ENCODE peak calls at places on chromosomes 5 and 9, in five cellular contexts. B, F, A, V and C are unnamed samples.

GRCh38 chr9:127598839-127599549 is 13.1 kb upstream of the STXBP1 start:
- DNase-seq in B (no peak), F (no peak), A (no peak), V (no peak), C (no peak)

GRCh38 chr5:42767491-42768105 is 11.0 kb downstream of the CCDC152 start:
- DNase-seq in B (no peak), F (no peak), A (no peak), V (no peak), C (no peak)

GRCh38 chr5:79931866-79932265 is 59.2 kb downstream of the MTX3 start:
- DNase-seq in B (no peak), F (no peak), A (no peak), V (no peak), C (no peak)

GRCh38 chr5:149128023-149128875 is 13.0 kb upstream of the ABLIM3 start:
- DNase-seq in B (no peak), F (no peak), A (peak; percentile 20), V (no peak), C (no peak)

GRCh38 chr5:142304013-142304701 is 20.7 kb downstream of the SPRY4 start:
- DNase-seq in B (no peak), F (no peak), A (peak; percentile 71), V (no peak), C (no peak)

GRCh38 chr5:81754621-81755020 is 3.7 kb upstream of the SSBP2 start:
- DNase-seq in B (no peak), F (no peak), A (no peak), V (no peak), C (no peak)

GRCh38 chr5:137385064-137385463 is 114.1 kb downstream of the SPOCK1 start:
- DNase-seq in B (no peak), F (no peak), A (no peak), V (no peak), C (no peak)

GRCh38 chr5:132860742-132861141 is 5.5 kb downstream of the GDF9 start:
- DNase-seq in B (no peak), F (no peak), A (no peak), V (no peak), C (no peak)

GRCh38 chr5:61082516-61083280 is 79.6 kb downstream of the SMIM15 start:
- DNase-seq in B (no peak), F (no peak), A (no peak), V (no peak), C (no peak)

GRCh38 chr9:97895695-97896332 is 26.5 kb downstream of the TRMO start:
- DNase-seq in B (no peak), F (no peak), A (no peak), V (no peak), C (no peak)

GRCh38 chr5:56862909-56863308 is 46.5 kb upstream of the SETD9 start:
- DNase-seq in B (no peak), F (no peak), A (no peak), V (no peak), C (no peak)

GRCh38 chr5:73709536-73710129 is 83.6 kb downstream of the ARHGEF28 start:
- DNase-seq in B (no peak), F (no peak), A (no peak), V (no peak), C (no peak)

GRCh38 chr5:64147849-64148441 is 17.7 kb upstream of the RNF180 start:
- DNase-seq in B (peak; percentile 71), F (peak; percentile 56), A (peak; percentile 20), V (no peak), C (peak; percentile 75)

GRCh38 chr9:108545446-108545845 is 310.3 kb downstream of the ACTL7B start:
- DNase-seq in B (no peak), F (no peak), A (no peak), V (no peak), C (no peak)

GRCh38 chr9:126398403-126399058 is 71.9 kb downstream of the MVB12B start:
- DNase-seq in B (peak; percentile 88), F (peak; percentile 87), A (peak; percentile 87), V (peak; percentile 59), C (peak; percentile 87)

GRCh38 chr9:27437652-27438373 is 86.3 kb upstream of the IFNK start:
- DNase-seq in B (no peak), F (no peak), A (no peak), V (no peak), C (no peak)

GRCh38 chr5:154653764-154654483 is 101.3 kb upstream of the LARP1 start:
- DNase-seq in B (no peak), F (no peak), A (no peak), V (no peak), C (no peak)

GRCh38 chr5:57276353-57276752 is 102.5 kb downstream of the GPBP1 start:
- DNase-seq in B (no peak), F (no peak), A (no peak), V (no peak), C (no peak)

GRCh38 chr5:177301503-177302165 is 1.9 kb downstream of the RAB24 start:
- DNase-seq in B (peak; percentile 67), F (peak; percentile 85), A (peak; percentile 86), V (no peak), C (no peak)

GRCh38 chr5:146565764-146566163 is 49.8 kb upstream of the GPR151 start:
- DNase-seq in B (peak; percentile 26), F (no peak), A (peak; percentile 29), V (no peak), C (no peak)

GRCh38 chr9:36063804-36064447 is 27.2 kb downstream of the RECK start:
- DNase-seq in B (no peak), F (no peak), A (no peak), V (no peak), C (no peak)

GRCh38 chr9:110476251-110476650 is 103.3 kb downstream of the SVEP1 start:
- DNase-seq in B (no peak), F (no peak), A (no peak), V (no peak), C (no peak)

GRCh38 chr9:70060148-70060882 is 16.7 kb downstream of the MAMDC2 start:
- DNase-seq in B (no peak), F (no peak), A (no peak), V (no peak), C (no peak)

GRCh38 chr9:85425153-85425611 is 316.6 kb downstream of the AGTPBP1 start:
- DNase-seq in B (peak; percentile 55), F (peak; percentile 50), A (peak; percentile 55), V (peak; percentile 43), C (peak; percentile 32)

GRCh38 chr9:131844745-131845118 is 104.9 kb upstream of the RAPGEF1 start:
- DNase-seq in B (no peak), F (no peak), A (no peak), V (no peak), C (no peak)

GRCh38 chr5:73917433-73917832 is 291.4 kb downstream of the ARHGEF28 start:
- DNase-seq in B (peak; percentile 38), F (peak; percentile 26), A (no peak), V (no peak), C (peak; percentile 62)

GRCh38 chr9:134029248-134030226 is 4.3 kb downstream of the BRD3OS start:
- DNase-seq in B (no peak), F (no peak), A (no peak), V (no peak), C (no peak)
- TF ChIP-seq POLR2A in B (no peak), F (no peak), A (no peak), V (no peak), C (no peak)

GRCh38 chr5:131384616-131385214 is 120.9 kb downstream of the CDC42SE2 start:
- DNase-seq in B (no peak), F (no peak), A (no peak), V (no peak), C (no peak)

GRCh38 chr5:131386124-131386523 is 122.3 kb downstream of the CDC42SE2 start:
- DNase-seq in B (no peak), F (no peak), A (no peak), V (no peak), C (no peak)

GRCh38 chr5:131389096-131389868 is 125.4 kb downstream of the CDC42SE2 start:
- DNase-seq in B (no peak), F (no peak), A (no peak), V (no peak), C (no peak)

GRCh38 chr5:131387236-131387635 is 123.4 kb downstream of the CDC42SE2 start:
- DNase-seq in B (no peak), F (no peak), A (no peak), V (no peak), C (no peak)

DNA sequence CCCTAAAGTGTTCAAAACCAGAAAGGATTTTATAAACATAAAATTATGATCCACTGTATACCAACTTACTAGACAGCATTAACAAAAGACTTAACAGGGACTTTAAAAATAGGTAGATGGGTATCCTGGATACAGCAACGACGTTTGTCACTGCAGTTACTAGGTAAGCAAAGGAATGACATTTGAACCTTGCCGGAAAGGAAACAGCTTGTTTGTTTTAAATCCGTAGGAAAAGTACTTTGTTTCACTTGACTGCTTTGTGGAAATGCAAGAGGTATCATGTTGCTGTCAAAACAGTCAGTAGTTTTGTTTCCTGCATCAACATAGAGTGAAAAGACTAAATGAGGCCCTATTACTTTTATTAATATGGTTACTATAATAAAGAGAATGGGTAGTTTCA is 122.9 kb downstream of the CDC42SE2 start:
- DNase-seq in B (no peak), F (no peak), A (no peak), V (no peak), C (no peak)
- TF ChIP-seq EP300 in B (no peak), F (peak; percentile 16), A (no peak), V (no peak), C (no peak)

DNA sequence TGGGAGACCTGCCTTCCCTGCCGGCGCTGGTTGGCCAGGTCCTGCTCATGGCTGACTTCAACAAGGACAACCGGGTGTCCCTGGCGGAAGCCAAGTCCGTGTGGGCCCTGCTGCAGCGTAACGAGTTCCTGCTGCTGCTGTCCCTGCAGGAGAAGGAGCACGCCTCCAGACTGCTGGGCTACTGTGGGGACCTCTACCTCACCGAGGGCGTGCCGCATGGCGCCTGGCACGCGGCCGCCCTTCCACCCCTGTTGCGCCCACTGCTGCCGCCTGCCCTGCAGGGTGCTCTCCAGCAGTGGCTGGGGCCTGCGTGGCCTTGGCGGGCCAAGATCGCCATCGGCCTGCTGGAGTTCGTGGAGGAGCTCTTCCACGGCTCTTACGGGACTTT is 10.6 kb downstream of the DIPK1B start:
- DNase-seq in B (no peak), F (no peak), A (no peak), V (no peak), C (no peak)
- TF ChIP-seq POLR2A in B (no peak), F (no peak), A (no peak), V (no peak), C (no peak)

DNA sequence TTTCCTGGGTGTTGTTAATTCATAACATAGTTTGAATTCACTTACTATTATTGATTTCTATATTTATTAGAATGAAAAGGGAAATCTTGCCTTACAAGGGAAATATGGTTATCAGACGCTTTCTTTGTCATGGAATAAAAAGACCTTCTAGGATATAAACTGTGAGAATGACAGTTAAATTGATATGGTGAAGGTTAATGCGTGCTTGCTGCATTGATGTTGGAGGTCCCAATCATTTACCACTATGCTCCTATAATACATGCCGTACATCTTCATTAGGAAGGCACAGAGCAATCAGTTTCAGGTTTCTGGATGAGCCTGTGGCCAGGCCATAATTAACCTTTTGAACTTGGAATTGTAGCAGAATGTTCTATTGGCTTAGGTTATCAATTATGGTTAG is 201.4 kb upstream of the TLX3 start:
- DNase-seq in B (no peak), F (no peak), A (no peak), V (no peak), C (no peak)
- TF ChIP-seq EP300 in B (no peak), F (no peak), A (no peak), V (no peak), C (no peak)